ENCODE peak calls at places on chromosomes 13 and 19, in six cellular contexts. A is prostate gland, Y is GM23338, V is stomach, B is suprapubic skin, I is esophagus muscularis mucosa. H is an unnamed sample.

GRCh38 chr13:51269039-51269438 is 46.8 kb downstream of the FAM124A start:
- DNase-seq in A (no peak), Y (no peak), V (no peak), B (no peak), I (no peak), H (no peak)

GRCh38 chr19:38792250-38793111 is 3.5 kb downstream of the LGALS7B start:
- DNase-seq in A (no peak), Y (peak), V (peak), B (peak), I (no peak), H (peak)

GRCh38 chr13:113207890-113208423 is 512 bp downstream of the PCID2 start:
- DNase-seq in A (no peak), Y (peak), V (no peak), B (no peak), I (no peak), H (no peak)

GRCh38 chr13:111159362-111160320 is 44.5 kb downstream of the ARHGEF7 start:
- DNase-seq in A (no peak), Y (no peak), V (no peak), B (no peak), I (no peak), H (no peak)

GRCh38 chr19:36246006-36246391 is 31.1 kb downstream of the ZNF146 start:
- DNase-seq in A (no peak), Y (no peak), V (no peak), B (no peak), I (no peak), H (no peak)

GRCh38 chr19:43707158-43707712 is 8.6 kb upstream of the IRGC start:
- DNase-seq in A (no peak), Y (no peak), V (no peak), B (no peak), I (no peak), H (no peak)

GRCh38 chr13:32314968-32315254 is 252 bp downstream of the ZAR1L start:
- DNase-seq in A (no peak), Y (peak), V (peak), B (no peak), I (no peak), H (no peak)

GRCh38 chr13:110331362-110331761 is 24.3 kb downstream of the COL4A2 start:
- DNase-seq in A (no peak), Y (no peak), V (no peak), B (no peak), I (no peak), H (no peak)

GRCh38 chr13:47250141-47250540 is 353.3 kb upstream of the HTR2A start:
- DNase-seq in A (no peak), Y (no peak), V (no peak), B (no peak), I (no peak), H (no peak)

GRCh38 chr19:54523403-54523802 is 20.8 kb downstream of the LAIR2 start:
- DNase-seq in A (no peak), Y (no peak), V (no peak), B (no peak), I (no peak), H (no peak)
- TF ChIP-seq POLR2AphosphoS5 in A (no peak), Y (no peak), V (no peak), B (no peak), I (peak), H (no peak)

GRCh38 chr19:49491804-49492572 is 4.2 kb upstream of the RPS11 start:
- DNase-seq in A (no peak), Y (no peak), V (no peak), B (no peak), I (no peak), H (no peak)
- H3K27ac ChIP-seq in A (no peak), Y (peak), V (no peak), B (no peak), I (no peak), H (no peak)

GRCh38 chr19:676343-677105 is at the start of gene FSTL3:
- DNase-seq in A (no peak), Y (no peak), V (no peak), B (peak), I (no peak), H (no peak)
- H3K4me3 ChIP-seq in A (peak), Y (peak), V (peak), B (peak), I (peak), H (peak)

DNA sequence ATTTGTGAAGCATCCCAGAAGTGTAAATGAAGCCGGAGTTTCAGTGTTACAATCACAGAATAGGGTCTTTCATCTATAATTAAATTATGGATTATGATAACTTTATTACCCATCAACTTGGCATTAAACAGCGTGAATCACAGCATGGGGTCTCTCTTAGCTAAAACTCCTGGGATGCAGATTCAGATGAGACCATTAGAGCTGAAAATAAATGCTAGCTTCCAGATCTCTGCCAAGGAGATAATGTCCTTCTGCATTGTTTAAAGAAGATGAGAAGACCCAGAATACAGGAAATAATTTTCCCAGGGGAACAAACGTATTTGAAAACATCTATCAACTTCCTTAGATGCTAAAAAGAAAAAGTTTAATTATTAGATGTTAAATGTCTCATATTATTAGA is 546.0 kb upstream of the PCDH9 start:
- DNase-seq in A (no peak), Y (no peak), V (no peak), B (no peak), I (no peak), H (no peak)
- TF ChIP-seq POLR2AphosphoS5 in A (no peak), Y (no peak), V (no peak), B (no peak), I (no peak), H (no peak)

GRCh38 chr13:44244288-44244687 is 129.3 kb upstream of the SERP2 start:
- DNase-seq in A (no peak), Y (no peak), V (no peak), B (no peak), I (no peak), H (no peak)
- H3K27ac ChIP-seq in A (no peak), Y (no peak), V (no peak), B (no peak), I (no peak), H (no peak)

DNA sequence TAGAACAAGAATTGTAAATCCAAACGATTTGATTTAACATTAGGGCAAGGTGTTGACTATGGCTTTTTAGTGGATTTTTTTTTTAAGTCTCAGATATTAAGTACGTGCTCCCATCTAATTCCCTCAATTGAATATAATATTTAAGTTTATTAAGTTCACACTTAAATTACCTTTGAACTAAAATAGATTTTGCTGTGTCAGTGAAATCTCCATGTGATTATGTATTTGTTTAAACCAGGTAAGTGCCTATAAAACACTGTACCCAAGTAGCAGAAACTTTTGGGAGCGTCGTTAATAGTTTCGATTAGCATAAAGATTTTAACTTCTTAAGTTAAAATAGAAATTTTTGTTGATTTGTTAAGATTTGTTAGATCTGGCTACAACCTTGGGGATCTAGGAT is 1.6 kb downstream of the CLN5 start:
- DNase-seq in A (no peak), Y (no peak), V (no peak), B (no peak), I (no peak), H (no peak)
- H3K4me3 ChIP-seq in A (no peak), Y (peak), V (no peak), B (peak), I (peak), H (no peak)

H was measured in spleen.